ENCODE peak calls at places on chromosomes 1 and 21, in five cellular contexts. S is colonic mucosa, Q is brain microvascular endothelial cell, A is kidney, D is transverse colon. L is an unnamed sample.

GRCh38 chr1:84253891-84254290 is 47.6 kb upstream of the SAMD13 start:
- DNase-seq in S (peak; percentile 72), Q (peak; percentile 94), A (peak; percentile 78), D (peak; percentile 63), L (peak; percentile 93)

GRCh38 chr21:31658053-31658452 is 1.4 kb upstream of the SOD1 start:
- DNase-seq in S (peak; percentile 84), Q (no peak), A (no peak), D (peak; percentile 74), L (no peak)

GRCh38 chr1:174911626-174912025 is 88.1 kb upstream of the CACYBP start:
- DNase-seq in S (no peak), Q (no peak), A (no peak), D (no peak), L (no peak)

GRCh38 chr1:2360588-2361364 is 30.6 kb downstream of the MORN1 start:
- DNase-seq in S (no peak), Q (no peak), A (peak; percentile 37), D (no peak), L (peak; percentile 14)

GRCh38 chr1:2956571-2956970 is 64.7 kb upstream of the ACTRT2 start:
- DNase-seq in S (no peak), Q (no peak), A (no peak), D (no peak), L (no peak)

GRCh38 chr1:64675718-64676345 is 69.0 kb upstream of the RAVER2 start:
- DNase-seq in S (no peak), Q (no peak), A (no peak), D (no peak), L (no peak)

GRCh38 chr1:180565472-180565871 is 6.7 kb downstream of the OVAAL start:
- DNase-seq in S (no peak), Q (no peak), A (no peak), D (no peak), L (no peak)

GRCh38 chr1:172360511-172360910 is 60.0 kb upstream of the C1orf105 start:
- DNase-seq in S (peak; percentile 35), Q (no peak), A (no peak), D (no peak), L (no peak)

GRCh38 chr1:45512641-45513054 is 9.0 kb downstream of the PRDX1 start:
- DNase-seq in S (peak; percentile 75), Q (peak; percentile 70), A (no peak), D (peak; percentile 66), L (no peak)

GRCh38 chr1:168092566-168093355 is 44.0 kb downstream of the GPR161 start:
- DNase-seq in S (peak; percentile 20), Q (no peak), A (no peak), D (no peak), L (no peak)

GRCh38 chr1:241985787-241986186 is 13.1 kb downstream of the MAP1LC3C start:
- DNase-seq in S (peak; percentile 26), Q (peak; percentile 47), A (no peak), D (peak; percentile 24), L (no peak)

GRCh38 chr1:3386603-3387002 is 67.9 kb upstream of the ARHGEF16 start:
- DNase-seq in S (no peak), Q (no peak), A (no peak), D (no peak), L (no peak)

GRCh38 chr1:113976609-113977278 is 2.5 kb upstream of the OLFML3 start:
- DNase-seq in S (no peak), Q (peak; percentile 52), A (no peak), D (no peak), L (no peak)

GRCh38 chr1:236122176-236122575 is 20.2 kb upstream of the GPR137B start:
- DNase-seq in S (no peak), Q (no peak), A (no peak), D (no peak), L (no peak)

GRCh38 chr1:240099329-240099728 is 7.6 kb downstream of the FMN2 start:
- DNase-seq in S (no peak), Q (no peak), A (no peak), D (no peak), L (no peak)

GRCh38 chr1:36151845-36152203 is 2.5 kb upstream of the TRAPPC3 start:
- DNase-seq in S (peak; percentile 49), Q (no peak), A (no peak), D (peak; percentile 61), L (no peak)

GRCh38 chr1:208933984-208934525 is 649.5 kb upstream of the CAMK1G start:
- DNase-seq in S (no peak), Q (no peak), A (no peak), D (no peak), L (no peak)

GRCh38 chr1:187203257-187203656 is 374.5 kb downstream of the PLA2G4A start:
- DNase-seq in S (no peak), Q (peak; percentile 12), A (no peak), D (no peak), L (peak; percentile 66)

GRCh38 chr1:4825841-4826450 is 171.5 kb downstream of the AJAP1 start:
- DNase-seq in S (no peak), Q (peak; percentile 13), A (no peak), D (no peak), L (peak; percentile 49)

GRCh38 chr1:181603735-181604410 is 120.6 kb downstream of the CACNA1E start:
- DNase-seq in S (no peak), Q (no peak), A (no peak), D (no peak), L (no peak)

GRCh38 chr1:90616395-90616794 is 100.7 kb downstream of the BARHL2 start:
- DNase-seq in S (peak; percentile 22), Q (peak; percentile 5), A (no peak), D (no peak), L (peak; percentile 2)

GRCh38 chr1:210692796-210693195 is 364.1 kb downstream of the HHAT start:
- DNase-seq in S (no peak), Q (no peak), A (no peak), D (no peak), L (no peak)

GRCh38 chr1:32405672-32406467 is 11.6 kb upstream of the BSDC1 start:
- DNase-seq in S (no peak), Q (no peak), A (no peak), D (no peak), L (peak; percentile 26)

GRCh38 chr1:118366296-118366695 is 181.3 kb upstream of the SPAG17 start:
- DNase-seq in S (no peak), Q (no peak), A (no peak), D (no peak), L (peak; percentile 16)

GRCh38 chr1:150535511-150536281 is 13.5 kb upstream of the ADAMTSL4 start:
- DNase-seq in S (no peak), Q (no peak), A (peak; percentile 45), D (no peak), L (no peak)

GRCh38 chr21:44765231-44766013 is 36.2 kb downstream of the UBE2G2 start:
- DNase-seq in S (no peak), Q (no peak), A (no peak), D (no peak), L (peak; percentile 65)

GRCh38 chr1:30645807-30646206 is 77.6 kb downstream of the MATN1 start:
- DNase-seq in S (no peak), Q (peak; percentile 10), A (no peak), D (no peak), L (peak; percentile 78)

GRCh38 chr1:12544357-12544756 is 73.7 kb downstream of the DHRS3 start:
- DNase-seq in S (no peak), Q (no peak), A (no peak), D (no peak), L (no peak)

DNA sequence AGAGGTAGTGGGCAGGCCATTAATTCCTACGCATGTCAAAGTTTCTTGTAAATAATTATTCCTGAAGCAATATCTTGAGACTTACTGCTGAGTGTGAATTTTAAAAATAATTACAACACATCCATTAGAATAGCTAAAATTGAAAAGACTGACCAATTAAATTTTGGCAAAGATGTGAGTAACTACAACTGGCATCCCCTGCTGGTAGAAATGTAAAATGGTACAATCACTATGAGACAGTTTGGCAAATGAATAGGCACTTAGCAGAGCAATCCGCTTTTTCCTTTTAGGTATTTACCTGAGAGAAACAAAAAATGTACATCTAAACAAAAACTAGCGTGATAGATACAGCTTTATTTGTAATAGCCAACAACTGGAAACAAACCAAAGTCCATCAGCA is 798.9 kb downstream of the BRINP3 start:
- DNase-seq in S (no peak), Q (no peak), A (no peak), D (no peak), L (no peak)
- TF ChIP-seq CTCF in S (no peak), Q (peak; percentile 7), A (no peak), D (no peak), L (peak; percentile 37)

GRCh38 chr1:110607663-110608230 is 1.6 kb upstream of the KCNA2 start:
- DNase-seq in S (no peak), Q (no peak), A (no peak), D (no peak), L (no peak)

GRCh38 chr1:110604586-110605148 is 1.5 kb downstream of the KCNA2 start:
- DNase-seq in S (no peak), Q (no peak), A (no peak), D (no peak), L (no peak)

GRCh38 chr1:110605446-110605845 is 712 bp downstream of the KCNA2 start:
- DNase-seq in S (no peak), Q (no peak), A (no peak), D (no peak), L (no peak)

GRCh38 chr1:110606784-110607662 is 865 bp upstream of the KCNA2 start:
- DNase-seq in S (no peak), Q (no peak), A (no peak), D (peak; percentile 11), L (no peak)

GRCh38 chr1:110605901-110606783 is at the start of gene KCNA2:
- DNase-seq in S (no peak), Q (no peak), A (peak; percentile 79), D (peak; percentile 22), L (no peak)
- TF ChIP-seq CTCF in S (no peak), Q (no peak), A (no peak), D (no peak), L (no peak)

DNA sequence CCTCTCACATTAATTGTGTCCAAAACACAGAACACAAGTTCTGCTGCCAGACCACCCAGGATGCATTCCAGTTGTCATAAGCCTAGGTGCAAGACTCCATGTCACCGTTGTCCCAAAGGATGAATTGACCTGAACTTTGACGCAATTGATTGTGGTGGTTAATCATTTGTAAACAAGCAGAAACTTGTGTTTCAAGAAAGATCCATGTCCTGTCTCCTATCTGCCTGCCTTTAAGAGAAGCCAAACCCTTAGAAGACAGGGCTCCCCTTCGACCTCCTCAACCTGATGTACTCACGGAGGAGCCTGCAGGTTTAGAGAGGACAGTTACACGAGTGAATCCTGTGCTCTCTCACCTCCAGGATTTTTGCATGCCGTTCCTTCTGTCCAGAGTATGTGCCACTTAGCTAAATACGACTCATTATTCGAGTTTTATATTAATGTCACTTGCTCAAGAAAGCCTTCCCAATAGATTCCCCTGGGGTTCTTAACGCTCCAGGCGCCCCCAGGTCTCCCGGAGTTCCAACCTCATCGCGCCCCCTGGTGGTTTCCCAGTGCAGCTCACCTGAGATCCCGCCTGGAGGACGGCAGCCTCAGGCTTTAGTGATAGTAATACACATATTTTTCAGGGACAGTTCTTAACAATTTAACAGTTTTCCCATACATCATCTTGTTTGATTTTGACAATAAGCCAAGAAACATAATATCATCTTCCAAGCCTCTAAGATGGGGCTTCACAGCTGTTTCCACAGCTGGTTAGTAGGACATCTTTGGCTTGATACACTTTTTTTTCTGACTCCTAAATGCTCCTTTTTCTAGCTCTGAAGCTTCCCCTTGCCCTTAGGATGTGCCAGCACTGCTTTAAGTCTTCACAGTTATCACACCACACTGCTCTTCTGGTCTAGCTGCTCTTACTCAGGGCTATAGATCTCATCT is 2.4 kb upstream of the C8B start:
- DNase-seq in S (peak; percentile 24), Q (no peak), A (no peak), D (no peak), L (no peak)
- TF ChIP-seq CTCF in S (no peak), Q (peak; percentile 74), A (peak; percentile 71), D (no peak), L (peak; percentile 59)

GRCh38 chr21:34762761-34763160 is 94.0 kb downstream of the CLIC6 start:
- DNase-seq in S (no peak), Q (no peak), A (no peak), D (no peak), L (no peak)
- TF ChIP-seq CTCF in S (no peak), Q (peak; percentile 38), A (no peak), D (no peak), L (no peak)

L was measured in foreskin keratinocyte.